ENCODE peak calls at places on chromosomes 6 and 20, in four cellular contexts. One of them, this sample, is unnamed.

GRCh38 chr6:88119769-88120168 is 46.4 kb downstream of the CNR1 start:
- DNase-seq in iPS-NIHi11: peak; percentile 42
- DNase-seq in A549: no peak
- DNase-seq in hepatocyte: peak; percentile 52
- DNase-seq in this sample: peak; percentile 82

GRCh38 chr6:167094820-167095637 is 27.9 kb upstream of the CCR6 start:
- DNase-seq in A549: no peak
- DNase-seq in iPS-NIHi11: no peak
- DNase-seq in hepatocyte: no peak
- DNase-seq in this sample: no peak

GRCh38 chr20:60365882-60366281 is 407.7 kb downstream of the CDH26 start:
- DNase-seq in iPS-NIHi11: no peak
- DNase-seq in A549: no peak
- DNase-seq in hepatocyte: no peak
- DNase-seq in this sample: peak; percentile 12

GRCh38 chr6:775863-776262 is 82.9 kb upstream of the EXOC2 start:
- DNase-seq in A549: no peak
- DNase-seq in hepatocyte: no peak
- DNase-seq in iPS-NIHi11: no peak
- DNase-seq in this sample: no peak

GRCh38 chr6:163701761-163702160 is 287.2 kb downstream of the QKI start:
- DNase-seq in hepatocyte: no peak
- DNase-seq in A549: no peak
- DNase-seq in iPS-NIHi11: no peak
- DNase-seq in this sample: no peak

GRCh38 chr20:59678286-59678685 is 73.9 kb downstream of the PHACTR3 start:
- DNase-seq in iPS-NIHi11: no peak
- DNase-seq in A549: no peak
- DNase-seq in hepatocyte: no peak
- DNase-seq in this sample: peak; percentile 60

GRCh38 chr20:40009542-40009941 is 679.5 kb downstream of the MAFB start:
- DNase-seq in iPS-NIHi11: no peak
- DNase-seq in A549: no peak
- DNase-seq in hepatocyte: no peak
- DNase-seq in this sample: no peak

GRCh38 chr20:14406495-14406894 is 69.1 kb upstream of the FLRT3 start:
- DNase-seq in A549: peak; percentile 96
- DNase-seq in iPS-NIHi11: no peak
- DNase-seq in hepatocyte: no peak
- DNase-seq in this sample: no peak

GRCh38 chr20:45919951-45920794 is 8.2 kb upstream of the PLTP start:
- DNase-seq in hepatocyte: no peak
- DNase-seq in iPS-NIHi11: no peak
- DNase-seq in A549: no peak
- DNase-seq in this sample: peak; percentile 36

This sample was measured in left kidney.